ENCODE peak calls at places on chromosomes 12 and 14, in eight cellular contexts. D, C, P, I, H, Y, G and W are unnamed samples. For H3K4me1, the result is how much of the 10 kb centered on the place peaks cover.

GRCh38 chr14:34354556-34354955 is 107.5 kb downstream of the SPTSSA start:
- DNase-seq in D (no peak), C (no peak), P (no peak), I (no peak), H (no peak), Y (no peak), G (no peak), W (no peak)

GRCh38 chr14:68364823-68365222 is 428.0 kb downstream of the ZFP36L1 start:
- DNase-seq in D (no peak), C (no peak), P (no peak), I (no peak), H (no peak), Y (no peak), G (peak), W (no peak)

GRCh38 chr12:54593716-54594115 is 5.3 kb upstream of the PPP1R1A start:
- DNase-seq in D (no peak), C (no peak), P (no peak), I (no peak), H (peak), Y (no peak), G (no peak), W (no peak)

GRCh38 chr12:106205208-106206069 is 42.4 kb downstream of the CKAP4 start:
- DNase-seq in D (no peak), C (no peak), P (no peak), I (no peak), H (no peak), Y (no peak), G (peak), W (no peak)

GRCh38 chr12:124928095-124928911 is 13.9 kb upstream of the UBC start:
- DNase-seq in D (no peak), C (no peak), P (no peak), I (peak), H (peak), Y (peak), G (peak), W (no peak)

GRCh38 chr12:32535260-32535999 is 136.1 kb downstream of the FGD4 start:
- DNase-seq in D (no peak), C (no peak), P (no peak), I (peak), H (peak), Y (no peak), G (peak), W (no peak)

GRCh38 chr12:122318607-122319311 is 52.5 kb upstream of the VPS33A start:
- DNase-seq in D (no peak), C (no peak), P (no peak), I (no peak), H (no peak), Y (no peak), G (no peak), W (no peak)

GRCh38 chr12:15154108-15154507 is 67.1 kb downstream of the RERG start:
- DNase-seq in D (no peak), C (no peak), P (no peak), I (no peak), H (no peak), Y (no peak), G (no peak), W (no peak)

GRCh38 chr14:31582286-31582691 is 21.1 kb downstream of the NUBPL start:
- DNase-seq in D (no peak), C (no peak), P (no peak), I (no peak), H (no peak), Y (no peak), G (no peak), W (no peak)

GRCh38 chr12:65490193-65490592 is 211.7 kb downstream of the MSRB3 start:
- DNase-seq in D (no peak), C (no peak), P (no peak), I (no peak), H (no peak), Y (no peak), G (no peak), W (no peak)

GRCh38 chr14:96053600-96054381 is 14.6 kb downstream of the C14orf132 start:
- DNase-seq in D (no peak), C (no peak), P (no peak), I (no peak), H (peak), Y (no peak), G (no peak), W (no peak)

GRCh38 chr12:18926188-18926587 is 188.3 kb downstream of the CAPZA3 start:
- DNase-seq in D (no peak), C (no peak), P (no peak), I (no peak), H (no peak), Y (no peak), G (no peak), W (no peak)

GRCh38 chr12:98085360-98085759 is 430.0 kb upstream of the TMPO start:
- DNase-seq in D (no peak), C (no peak), P (no peak), I (no peak), H (no peak), Y (no peak), G (no peak), W (no peak)

GRCh38 chr12:71164877-71165197 is 7.0 kb upstream of the TSPAN8 start:
- DNase-seq in D (no peak), C (no peak), P (no peak), I (no peak), H (no peak), Y (no peak), G (no peak), W (no peak)

GRCh38 chr12:121222847-121223246 is 12.9 kb downstream of the P2RX4 start:
- DNase-seq in D (no peak), C (no peak), P (peak), I (no peak), H (no peak), Y (no peak), G (no peak), W (no peak)

GRCh38 chr12:87924149-87924548 is 105.1 kb downstream of the C12orf50 start:
- DNase-seq in D (no peak), C (no peak), P (no peak), I (no peak), H (no peak), Y (no peak), G (no peak), W (no peak)

GRCh38 chr14:99137913-99138571 is 134.0 kb downstream of the BCL11B start:
- DNase-seq in D (peak), C (no peak), P (peak), I (peak), H (no peak), Y (peak), G (no peak), W (no peak)

GRCh38 chr12:54363610-54364009 is 676 bp downstream of the GPR84 start:
- DNase-seq in D (no peak), C (no peak), P (no peak), I (no peak), H (no peak), Y (no peak), G (no peak), W (no peak)

GRCh38 chr12:48379784-48380183 is 29.1 kb upstream of the ZNF641 start:
- DNase-seq in D (no peak), C (no peak), P (no peak), I (no peak), H (no peak), Y (no peak), G (no peak), W (no peak)

GRCh38 chr12:130396667-130397066 is 59.0 kb downstream of the PIWIL1 start:
- DNase-seq in D (no peak), C (no peak), P (no peak), I (no peak), H (no peak), Y (no peak), G (no peak), W (no peak)

GRCh38 chr12:572532-572899 is 90.7 kb downstream of the NINJ2 start:
- DNase-seq in D (no peak), C (peak), P (peak), I (peak), H (peak), Y (peak), G (no peak), W (no peak)

GRCh38 chr14:104359301-104359968 is 220.1 kb upstream of the C14orf180 start:
- DNase-seq in D (no peak), C (no peak), P (no peak), I (no peak), H (no peak), Y (peak), G (no peak), W (no peak)

GRCh38 chr12:68374315-68374982 is 42.3 kb upstream of the MDM1 start:
- DNase-seq in D (no peak), C (no peak), P (peak), I (peak), H (no peak), Y (no peak), G (no peak), W (no peak)

GRCh38 chr14:54025661-54026060 is 69.0 kb upstream of the BMP4 start:
- DNase-seq in D (no peak), C (no peak), P (no peak), I (no peak), H (no peak), Y (no peak), G (peak), W (no peak)

GRCh38 chr14:99685061-99685995 is 1.2 kb downstream of the CYP46A1 start:
- DNase-seq in D (no peak), C (no peak), P (no peak), I (peak), H (no peak), Y (no peak), G (no peak), W (no peak)

GRCh38 chr14:99042376-99043257 is 229.4 kb downstream of the BCL11B start:
- DNase-seq in D (no peak), C (no peak), P (no peak), I (peak), H (no peak), Y (no peak), G (peak), W (no peak)

GRCh38 chr12:93380480-93381121 is 2.9 kb downstream of the NUDT4 start:
- DNase-seq in D (no peak), C (no peak), P (peak), I (no peak), H (no peak), Y (no peak), G (no peak), W (no peak)

GRCh38 chr12:47868552-47869031 is 36.2 kb downstream of the VDR start:
- DNase-seq in D (no peak), C (no peak), P (no peak), I (no peak), H (no peak), Y (no peak), G (no peak), W (no peak)

GRCh38 chr12:88805692-88806091 is 225.4 kb upstream of the KITLG start:
- DNase-seq in D (no peak), C (no peak), P (no peak), I (no peak), H (no peak), Y (no peak), G (no peak), W (no peak)

GRCh38 chr12:17206553-17206952 is 600.6 kb upstream of the LMO3 start:
- DNase-seq in D (no peak), C (no peak), P (no peak), I (no peak), H (no peak), Y (no peak), G (no peak), W (no peak)

GRCh38 chr12:57836442-57837375 is 9.8 kb downstream of the CTDSP2 start:
- DNase-seq in D (peak), C (no peak), P (peak), I (peak), H (peak), Y (peak), G (peak), W (no peak)

GRCh38 chr12:27821259-27821973 is 41.4 kb upstream of the MANSC4 start:
- DNase-seq in D (peak), C (peak), P (peak), I (peak), H (no peak), Y (no peak), G (peak), W (peak)

GRCh38 chr12:29238822-29239291 is 89.8 kb downstream of the FAR2 start:
- DNase-seq in D (no peak), C (no peak), P (no peak), I (no peak), H (no peak), Y (no peak), G (no peak), W (no peak)

GRCh38 chr12:93894391-93895095 is 217.4 kb downstream of the CRADD start:
- DNase-seq in D (no peak), C (no peak), P (no peak), I (no peak), H (peak), Y (peak), G (peak), W (no peak)

GRCh38 chr12:50618864-50619609 is 114.3 kb downstream of the DIP2B start:
- DNase-seq in D (no peak), C (peak), P (no peak), I (no peak), H (no peak), Y (no peak), G (no peak), W (no peak)

GRCh38 chr12:10709808-10710207 is 13.3 kb downstream of the YBX3 start:
- DNase-seq in D (no peak), C (no peak), P (no peak), I (no peak), H (no peak), Y (no peak), G (no peak), W (no peak)

DNA sequence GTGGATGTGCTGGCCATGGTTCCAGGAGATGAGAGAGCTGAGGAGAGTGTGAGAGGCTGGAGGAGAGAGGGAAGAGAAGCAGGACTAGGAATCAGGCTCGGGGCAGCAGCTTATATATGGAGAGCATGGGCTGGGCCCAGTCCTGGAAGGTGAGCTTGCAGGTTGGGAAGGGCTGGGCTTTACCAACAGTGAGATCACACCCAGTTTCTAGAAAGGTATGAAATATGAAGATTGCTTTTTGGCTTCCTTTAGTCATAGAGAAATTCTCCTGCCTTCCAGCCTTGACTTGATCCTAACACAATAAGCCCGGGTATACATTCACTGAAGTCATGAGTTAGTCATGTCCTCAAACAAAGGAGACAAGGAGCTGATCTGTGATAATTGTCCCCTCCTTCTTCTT is at the start of gene KRT6A:
- DNase-seq in D (no peak), C (no peak), P (no peak), I (no peak), H (no peak), Y (no peak), G (no peak), W (no peak)
- H3K4me1 ChIP-seq in D (under half), C (under half), P (under half), I (under half), H (under half), Y (under half), G (under half), W (under half)

DNA sequence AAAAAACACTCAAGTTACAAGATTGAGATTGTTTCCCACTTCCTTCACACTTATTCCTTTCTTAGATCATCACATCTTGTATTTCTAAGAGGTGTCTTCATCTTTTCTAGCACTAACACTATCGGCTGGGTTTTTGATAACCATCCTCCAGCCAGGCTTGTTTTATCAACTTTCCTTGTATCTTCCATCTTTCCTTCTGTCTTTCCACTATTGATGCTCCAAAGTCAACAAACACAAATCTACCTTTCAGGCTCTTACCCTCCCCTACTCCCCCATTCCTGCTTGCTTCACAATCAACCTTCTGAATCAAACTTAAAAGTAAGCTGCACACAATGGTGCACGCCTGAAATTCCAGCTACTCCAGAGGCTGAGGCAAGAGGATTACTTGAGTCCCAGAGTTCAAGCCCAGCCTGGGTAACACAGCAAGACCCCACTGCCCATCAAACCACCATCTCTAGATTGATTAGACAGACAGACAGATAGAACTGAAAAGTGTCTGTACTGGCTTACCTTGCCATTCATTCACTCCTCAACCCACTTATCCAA is 12.9 kb downstream of the MED13L start:
- DNase-seq in D (no peak), C (no peak), P (no peak), I (no peak), H (no peak), Y (no peak), G (no peak), W (no peak)
- H3K4me1 ChIP-seq in D (half or more), C (half or more), P (under half), I (half or more), H (under half), Y (under half), G (half or more), W (under half)

GRCh38 chr14:52551696-52552062 is 626 bp downstream of the TXNDC16 start:
- DNase-seq in D (no peak), C (no peak), P (no peak), I (no peak), H (no peak), Y (no peak), G (peak), W (no peak)

GRCh38 chr14:52553002-52553670 is 500 bp downstream of the GPR137C start:
- DNase-seq in D (peak), C (no peak), P (peak), I (peak), H (peak), Y (no peak), G (peak), W (no peak)

GRCh38 chr14:52551205-52551604 is 1.1 kb downstream of the TXNDC16 start:
- DNase-seq in D (no peak), C (no peak), P (no peak), I (no peak), H (no peak), Y (no peak), G (no peak), W (no peak)

GRCh38 chr14:52552063-52552988 is at the start of the genes GPR137C and TXNDC16:
- DNase-seq in D (peak), C (peak), P (peak), I (peak), H (peak), Y (peak), G (peak), W (peak)

GRCh38 chr14:52550661-52551060 is 1.6 kb downstream of the TXNDC16 start:
- DNase-seq in D (no peak), C (no peak), P (peak), I (no peak), H (no peak), Y (no peak), G (no peak), W (no peak)
- H3K4me1 ChIP-seq in D (under half), C (under half), P (under half), I (under half), H (under half), Y (under half), G (under half), W (under half)

DNA sequence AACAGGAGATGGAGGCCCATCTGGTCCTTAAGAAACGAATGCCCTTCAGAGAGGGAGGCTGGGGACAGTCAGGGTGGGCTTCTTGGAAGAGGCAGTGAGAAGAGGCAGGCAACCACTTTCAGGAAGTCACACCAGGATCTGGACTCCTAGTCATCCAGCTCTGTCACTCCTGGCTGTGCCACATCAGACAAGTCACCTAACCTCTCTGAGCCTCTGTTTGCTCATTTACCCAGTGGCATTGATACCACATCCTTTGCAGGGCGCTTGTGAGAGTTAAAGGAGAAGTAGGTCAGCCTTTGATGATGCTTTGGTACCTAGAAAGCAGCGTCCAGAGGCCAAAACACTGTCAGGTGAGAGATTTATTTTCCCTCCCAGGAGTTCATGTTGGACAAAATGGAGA is 11.1 kb downstream of the CCDC197 start:
- DNase-seq in D (no peak), C (no peak), P (peak), I (no peak), H (no peak), Y (no peak), G (no peak), W (no peak)
- H3K4me1 ChIP-seq in D (under half), C (under half), P (under half), I (under half), H (under half), Y (under half), G (under half), W (under half)

GRCh38 chr12:40315375-40315774 is 90.6 kb downstream of the LRRK2 start:
- DNase-seq in D (no peak), C (no peak), P (no peak), I (no peak), H (no peak), Y (no peak), G (no peak), W (no peak)
- H3K4me1 ChIP-seq in D (under half), C (under half), P (under half), I (under half), H (under half), Y (under half), G (under half), W (under half)